ENCODE peak calls at places on chromosomes 2 and 18, in nine cellular contexts. R is T-helper 2 cell; Q is Right ventricle myocardium inferior; D is natural killer cell treated with Interleukin-12 subunit alpha and Interleukin-12 subunit beta and Interleukin-15 and Interleukin-18, amount 100 ng/mL, for 72 hours; I is MV-4-11; Z is NCI-H1092; S is GM13977; U is heart right ventricle; A is HEK293T. P is an unnamed sample.
A peak's percentile ranks its signal among the peaks of the same experiment; 100 is the strongest.

GRCh38 chr2:157784823-157785175 is 91.3 kb downstream of the ACVR1 start:
- DNase-seq in R (no peak), Q (no peak), D (no peak), I (no peak), Z (no peak), S (no peak), U (no peak), A (no peak), P (no peak)

GRCh38 chr18:75625966-75626365 is 198.5 kb upstream of the SMIM21 start:
- DNase-seq in R (no peak), Q (no peak), D (no peak), I (no peak), Z (no peak), S (no peak), U (no peak), A (no peak), P (no peak)

GRCh38 chr2:20196881-20197204 is 28.1 kb downstream of the SDC1 start:
- DNase-seq in R (no peak), Q (peak; percentile 28), D (no peak), I (no peak), Z (no peak), S (no peak), U (no peak), A (no peak), P (no peak)

GRCh38 chr2:137511526-137511925 is 452.7 kb upstream of the HNMT start:
- DNase-seq in R (no peak), Q (no peak), D (no peak), I (no peak), Z (no peak), S (no peak), U (no peak), A (no peak), P (no peak)

GRCh38 chr2:231613655-231614558 is 21.2 kb downstream of the TEX44 start:
- DNase-seq in R (peak; percentile 74), Q (peak; percentile 91), D (peak; percentile 80), I (peak; percentile 83), Z (peak; percentile 38), S (peak; percentile 95), U (peak; percentile 94), A (peak; percentile 80), P (peak; percentile 76)

GRCh38 chr18:48892146-48892855 is 58.5 kb downstream of the SMAD7 start:
- DNase-seq in R (no peak), Q (no peak), D (no peak), I (no peak), Z (no peak), S (no peak), U (no peak), A (no peak), P (no peak)

GRCh38 chr2:237408280-237408679 is 5.7 kb downstream of the COL6A3 start:
- DNase-seq in R (no peak), Q (no peak), D (no peak), I (no peak), Z (no peak), S (no peak), U (no peak), A (no peak), P (peak; percentile 81)

GRCh38 chr18:63315879-63316278 is 3.7 kb downstream of the BCL2 start:
- DNase-seq in R (no peak), Q (no peak), D (no peak), I (no peak), Z (no peak), S (no peak), U (no peak), A (no peak), P (no peak)

GRCh38 chr2:235740821-235741220 is 247.0 kb downstream of the AGAP1 start:
- DNase-seq in R (no peak), Q (no peak), D (no peak), I (no peak), Z (no peak), S (no peak), U (no peak), A (no peak), P (peak; percentile 26)

GRCh38 chr2:237731663-237732062 is 66.9 kb upstream of the RBM44 start:
- DNase-seq in R (peak; percentile 17), Q (no peak), D (no peak), I (peak; percentile 35), Z (no peak), S (no peak), U (no peak), A (no peak), P (peak; percentile 65)

GRCh38 chr2:120878970-120879369 is 143.3 kb downstream of the GLI2 start:
- DNase-seq in R (no peak), Q (peak; percentile 50), D (no peak), I (no peak), Z (no peak), S (no peak), U (no peak), A (no peak), P (no peak)

GRCh38 chr2:234611209-234611608 is 114.3 kb upstream of the ARL4C start:
- DNase-seq in R (no peak), Q (no peak), D (no peak), I (no peak), Z (no peak), S (no peak), U (no peak), A (no peak), P (no peak)

GRCh38 chr2:199596549-199596948 is 138.8 kb upstream of the SATB2 start:
- DNase-seq in R (no peak), Q (no peak), D (no peak), I (peak; percentile 53), Z (no peak), S (no peak), U (no peak), A (peak; percentile 49), P (peak; percentile 39)

P was measured in myocyte.